ENCODE peak calls at places on chromosome 7, in ten cellular contexts. V is sigmoid colon; Z is neuronal stem cell; S is left lung; K is lung; E is upper lobe of right lung; Q is CD8-positive, alpha-beta memory T cell; M is aorta; H is endodermal cell; O is CD4-positive, alpha-beta T cell. D is an unnamed sample. For H3K9me3, the result is how much of the 10 kb centered on the place peaks cover.

GRCh38 chr7:1243964-1244416 is 11.3 kb downstream of the UNCX start:
- DNase-seq in V (no peak), Z (no peak), S (peak), K (no peak), E (no peak), Q (no peak), M (no peak), H (peak), O (no peak), D (no peak)

GRCh38 chr7:151847681-151848081 is 29.2 kb downstream of the PRKAG2 start:
- DNase-seq in V (no peak), Z (no peak), S (peak), K (no peak), E (peak), Q (no peak), M (peak), H (no peak), O (no peak), D (no peak)

GRCh38 chr7:7964250-7964649 is 4.3 kb upstream of the GLCCI1 start:
- DNase-seq in V (no peak), Z (no peak), S (no peak), K (no peak), E (no peak), Q (no peak), M (no peak), H (no peak), O (no peak), D (no peak)

GRCh38 chr7:36568437-36568818 is 155.9 kb downstream of the AOAH start:
- DNase-seq in V (no peak), Z (no peak), S (no peak), K (no peak), E (no peak), Q (no peak), M (no peak), H (no peak), O (no peak), D (no peak)

GRCh38 chr7:123393623-123394022 is 140.8 kb downstream of the IQUB start:
- DNase-seq in V (no peak), Z (no peak), S (no peak), K (no peak), E (no peak), Q (no peak), M (no peak), H (no peak), O (no peak), D (no peak)

GRCh38 chr7:47812460-47813136 is 135.7 kb downstream of the PKD1L1 start:
- DNase-seq in V (no peak), Z (no peak), S (peak), K (no peak), E (peak), Q (no peak), M (no peak), H (no peak), O (no peak), D (no peak)

GRCh38 chr7:27784399-27785053 is 44.6 kb downstream of the TAX1BP1 start:
- DNase-seq in V (no peak), Z (peak), S (no peak), K (no peak), E (no peak), Q (no peak), M (no peak), H (no peak), O (no peak), D (no peak)

GRCh38 chr7:155469311-155470185 is 11.6 kb downstream of the EN2 start:
- DNase-seq in V (peak), Z (no peak), S (no peak), K (no peak), E (no peak), Q (no peak), M (no peak), H (no peak), O (no peak), D (no peak)

GRCh38 chr7:50791921-50792341 is 9.2 kb upstream of the GRB10 start:
- DNase-seq in V (no peak), Z (no peak), S (no peak), K (no peak), E (no peak), Q (no peak), M (no peak), H (peak), O (no peak), D (no peak)

GRCh38 chr7:832292-832967 is at the start of gene SUN1:
- DNase-seq in V (peak), Z (no peak), S (peak), K (no peak), E (no peak), Q (peak), M (no peak), H (no peak), O (peak), D (peak)

GRCh38 chr7:158110661-158111555 is 476.7 kb downstream of the PTPRN2 start:
- DNase-seq in V (no peak), Z (no peak), S (peak), K (no peak), E (no peak), Q (no peak), M (no peak), H (peak), O (no peak), D (no peak)

GRCh38 chr7:82444220-82445049 is 858 bp upstream of the CACNA2D1 start:
- DNase-seq in V (no peak), Z (peak), S (peak), K (no peak), E (peak), Q (no peak), M (no peak), H (no peak), O (no peak), D (no peak)

GRCh38 chr7:102129636-102130370 is 156.9 kb upstream of the SH2B2 start:
- DNase-seq in V (no peak), Z (no peak), S (no peak), K (no peak), E (no peak), Q (no peak), M (no peak), H (no peak), O (no peak), D (no peak)

GRCh38 chr7:77651544-77652162 is 44.6 kb upstream of the RSBN1L start:
- DNase-seq in V (no peak), Z (no peak), S (no peak), K (no peak), E (no peak), Q (no peak), M (no peak), H (no peak), O (no peak), D (no peak)

GRCh38 chr7:138889566-138889965 is 91.6 kb upstream of the ATP6V0A4 start:
- DNase-seq in V (no peak), Z (no peak), S (no peak), K (no peak), E (no peak), Q (no peak), M (no peak), H (no peak), O (no peak), D (no peak)

GRCh38 chr7:159121068-159121467 is 23.6 kb downstream of the VIPR2 start:
- DNase-seq in V (no peak), Z (no peak), S (peak), K (no peak), E (no peak), Q (no peak), M (no peak), H (peak), O (no peak), D (no peak)

GRCh38 chr7:5643280-5643679 is 138.2 kb downstream of the RNF216 start:
- DNase-seq in V (no peak), Z (no peak), S (no peak), K (no peak), E (no peak), Q (peak), M (no peak), H (peak), O (peak), D (no peak)

GRCh38 chr7:12583922-12584321 is 13.4 kb downstream of the SCIN start:
- DNase-seq in V (no peak), Z (no peak), S (no peak), K (no peak), E (no peak), Q (no peak), M (no peak), H (no peak), O (no peak), D (no peak)

GRCh38 chr7:20064974-20065862 is 152.0 kb downstream of the MACC1 start:
- DNase-seq in V (no peak), Z (no peak), S (no peak), K (no peak), E (no peak), Q (no peak), M (no peak), H (no peak), O (no peak), D (no peak)

GRCh38 chr7:68505721-68506120 is 1092.6 kb upstream of the AUTS2 start:
- DNase-seq in V (no peak), Z (no peak), S (no peak), K (no peak), E (no peak), Q (no peak), M (no peak), H (no peak), O (no peak), D (no peak)
- H3K9me3 ChIP-seq in V (under half), Z (under half), S (under half), K (under half), E (under half), Q (under half), M (under half), H (under half), O (under half), D (under half)

DNA sequence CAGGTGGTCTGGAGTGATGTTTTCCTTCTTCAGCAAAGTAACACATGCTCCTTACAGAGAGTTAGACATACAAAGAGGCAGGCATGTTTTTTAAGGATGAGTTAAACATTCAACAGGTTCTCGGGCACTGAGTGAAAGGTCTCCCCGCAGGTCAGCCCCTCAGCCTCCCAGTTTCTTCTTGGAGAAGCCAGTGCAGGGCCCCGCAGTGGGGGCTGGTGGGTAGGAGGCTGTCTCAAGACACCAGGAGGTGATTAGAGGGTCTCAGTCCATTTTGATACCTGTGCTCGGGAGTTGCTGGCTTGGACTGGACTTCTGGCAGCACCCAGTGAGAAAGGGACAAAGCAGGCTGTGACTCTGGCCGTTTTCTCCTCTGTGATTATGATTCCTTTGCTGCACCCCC is 78.6 kb upstream of the ZNF479 start:
- DNase-seq in V (no peak), Z (no peak), S (no peak), K (no peak), E (no peak), Q (no peak), M (no peak), H (no peak), O (no peak), D (no peak)
- H3K9me3 ChIP-seq in V (under half), Z (under half), S (under half), K (under half), E (under half), Q (under half), M (under half), H (half or more), O (under half), D (under half)

DNA sequence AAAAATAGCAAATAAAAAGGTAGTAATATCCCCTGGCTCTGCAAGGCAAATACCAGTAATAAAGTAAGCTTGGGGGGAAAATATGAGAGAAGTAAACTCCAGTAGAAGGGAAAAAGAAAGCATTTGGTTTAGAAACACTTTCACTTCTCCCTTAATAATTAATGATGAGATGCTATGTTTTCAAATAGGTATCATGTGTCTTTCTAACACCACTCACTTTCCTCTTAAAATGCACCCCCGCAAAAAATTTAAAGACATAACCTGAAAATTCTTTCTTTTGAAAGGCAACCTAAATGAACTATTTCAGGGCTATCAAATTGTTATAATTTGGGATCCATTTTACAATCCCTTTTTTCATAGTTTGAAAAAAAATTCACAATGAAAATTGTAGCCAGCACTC is 240.3 kb downstream of the SNX10 start:
- DNase-seq in V (no peak), Z (no peak), S (no peak), K (no peak), E (no peak), Q (no peak), M (no peak), H (no peak), O (no peak), D (no peak)
- H3K9me3 ChIP-seq in V (under half), Z (under half), S (under half), K (under half), E (under half), Q (under half), M (under half), H (under half), O (under half), D (under half)

GRCh38 chr7:71386200-71386599 is 254.3 kb downstream of the GALNT17 start:
- DNase-seq in V (no peak), Z (no peak), S (no peak), K (no peak), E (no peak), Q (no peak), M (no peak), H (no peak), O (no peak), D (no peak)
- H3K9me3 ChIP-seq in V (under half), Z (under half), S (under half), K (under half), E (under half), Q (under half), M (under half), H (under half), O (under half), D (under half)